ENCODE peak calls at places on chromosomes 16 and 17, in six cellular contexts. C, Q, A, E, V and U are unnamed samples.

GRCh38 chr16:86665319-86665675 is 86.9 kb downstream of the FOXL1 start:
- DNase-seq in C (no peak), Q (peak), A (peak), E (no peak), V (no peak), U (no peak)

GRCh38 chr17:62067165-62068145 is 2.4 kb upstream of the MED13 start:
- DNase-seq in C (no peak), Q (no peak), A (no peak), E (no peak), V (no peak), U (peak)

GRCh38 chr16:63447121-63447520 is 1410.9 kb upstream of the CDH8 start:
- DNase-seq in C (peak), Q (no peak), A (no peak), E (no peak), V (no peak), U (no peak)

GRCh38 chr16:75065149-75065807 is 51.3 kb downstream of the LDHD start:
- DNase-seq in C (no peak), Q (no peak), A (no peak), E (no peak), V (no peak), U (no peak)

GRCh38 chr17:31269597-31269996 is 27.4 kb downstream of the OMG start:
- DNase-seq in C (no peak), Q (peak), A (peak), E (peak), V (peak), U (peak)

GRCh38 chr17:17304521-17304985 is 1.4 kb downstream of the NT5M start:
- DNase-seq in C (no peak), Q (no peak), A (no peak), E (no peak), V (no peak), U (no peak)

GRCh38 chr17:81432873-81433451 is 37.7 kb downstream of the BAHCC1 start:
- DNase-seq in C (no peak), Q (no peak), A (no peak), E (no peak), V (no peak), U (no peak)

GRCh38 chr16:67942200-67942509 is 1.8 kb downstream of the LCAT start:
- DNase-seq in C (no peak), Q (peak), A (peak), E (peak), V (peak), U (peak)

GRCh38 chr17:64448665-64449512 is at the start of gene MILR1:
- DNase-seq in C (no peak), Q (peak), A (peak), E (no peak), V (peak), U (no peak)

GRCh38 chr17:1967092-1967662 is 58.0 kb downstream of the RTN4RL1 start:
- DNase-seq in C (no peak), Q (no peak), A (no peak), E (no peak), V (peak), U (peak)

GRCh38 chr17:55264640-55265298 is at the start of gene HLF:
- DNase-seq in C (peak), Q (peak), A (peak), E (peak), V (peak), U (peak)

GRCh38 chr16:60564588-60564987 is 1471.7 kb downstream of the CDH8 start:
- DNase-seq in C (no peak), Q (no peak), A (no peak), E (no peak), V (no peak), U (no peak)
- H3K23ac ChIP-seq in C (no peak), Q (no peak), A (no peak), E (no peak), V (no peak), U (no peak)

DNA sequence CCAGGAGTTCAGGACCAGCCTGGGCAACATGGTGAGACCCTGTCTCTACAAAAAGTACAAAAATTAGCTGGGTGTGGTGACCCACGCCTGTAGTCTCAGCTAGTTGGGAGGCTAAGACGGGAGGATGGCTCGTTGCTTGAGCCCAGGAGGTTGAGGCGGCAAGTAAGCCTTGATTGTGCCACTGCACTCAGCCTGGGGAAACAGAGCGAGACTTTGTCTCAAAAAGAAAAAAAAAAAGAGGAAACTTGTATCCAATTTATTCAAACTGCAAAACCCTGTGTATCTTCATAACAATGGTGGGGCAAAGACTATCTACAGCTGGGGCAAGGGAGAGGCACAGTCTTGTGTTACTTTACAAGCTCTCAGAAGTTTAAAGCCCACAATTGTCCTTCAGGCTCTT is 21.5 kb downstream of the GRB7 start:
- DNase-seq in C (no peak), Q (no peak), A (no peak), E (no peak), V (no peak), U (no peak)
- H3K14ac ChIP-seq in C (no peak), Q (no peak), A (no peak), E (no peak), V (no peak), U (no peak)

GRCh38 chr16:13970708-13971422 is 50.9 kb downstream of the ERCC4 start:
- DNase-seq in C (no peak), Q (no peak), A (no peak), E (no peak), V (no peak), U (no peak)

GRCh38 chr16:13969711-13970110 is 49.8 kb downstream of the ERCC4 start:
- DNase-seq in C (no peak), Q (no peak), A (no peak), E (no peak), V (no peak), U (no peak)

GRCh38 chr16:13973321-13974023 is 53.5 kb downstream of the ERCC4 start:
- DNase-seq in C (no peak), Q (no peak), A (no peak), E (no peak), V (no peak), U (no peak)

DNA sequence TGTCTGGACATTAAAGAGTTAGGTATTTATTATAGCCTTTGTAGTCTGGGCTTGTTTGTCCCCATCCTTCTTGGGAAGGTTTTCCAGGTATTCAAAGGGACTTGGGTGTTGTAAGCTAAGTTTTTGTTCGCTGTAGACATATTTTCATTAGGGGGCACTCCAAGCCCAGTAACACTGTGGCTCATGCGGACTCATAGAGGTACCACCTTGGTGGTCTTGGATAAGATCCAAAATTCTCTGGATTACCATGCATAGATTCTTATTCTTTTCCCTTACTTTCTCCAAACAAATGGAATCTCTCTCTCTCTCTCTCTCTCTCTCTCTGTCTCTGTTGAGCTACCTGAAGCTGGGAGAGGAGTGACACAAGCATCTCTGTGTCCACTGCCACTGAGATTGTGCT is 48.9 kb downstream of the ERCC4 start:
- DNase-seq in C (no peak), Q (no peak), A (no peak), E (no peak), V (no peak), U (no peak)
- H3K23ac ChIP-seq in C (no peak), Q (no peak), A (no peak), E (no peak), V (no peak), U (no peak)

GRCh38 chr17:47330548-47330947 is 6.8 kb downstream of the EFCAB13 start:
- DNase-seq in C (no peak), Q (no peak), A (no peak), E (no peak), V (no peak), U (no peak)
- H3K14ac ChIP-seq in C (no peak), Q (no peak), A (no peak), E (no peak), V (no peak), U (no peak)

DNA sequence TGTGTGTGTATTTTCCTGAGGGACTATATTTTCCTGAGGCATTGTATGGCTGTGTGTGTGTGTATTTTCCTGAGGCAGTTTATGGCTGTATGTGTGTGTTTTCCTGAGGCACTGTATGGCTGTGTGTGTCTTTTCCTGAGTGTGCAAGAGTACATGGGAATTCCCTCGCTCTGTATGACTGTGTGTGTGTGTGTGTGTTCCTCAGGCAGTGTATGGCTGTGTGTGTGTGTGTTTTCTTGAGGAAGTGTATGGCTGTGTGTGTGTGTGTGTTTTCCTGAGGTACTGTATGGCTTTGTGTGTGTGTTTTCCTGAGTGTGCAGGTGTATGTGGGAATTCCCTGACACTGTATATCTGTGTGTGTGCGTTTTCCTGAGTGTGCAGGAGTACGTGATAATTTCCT is 4.1 kb downstream of the ZNF778 start:
- DNase-seq in C (no peak), Q (no peak), A (no peak), E (no peak), V (no peak), U (no peak)
- H3K23ac ChIP-seq in C (no peak), Q (no peak), A (no peak), E (no peak), V (no peak), U (no peak)

DNA sequence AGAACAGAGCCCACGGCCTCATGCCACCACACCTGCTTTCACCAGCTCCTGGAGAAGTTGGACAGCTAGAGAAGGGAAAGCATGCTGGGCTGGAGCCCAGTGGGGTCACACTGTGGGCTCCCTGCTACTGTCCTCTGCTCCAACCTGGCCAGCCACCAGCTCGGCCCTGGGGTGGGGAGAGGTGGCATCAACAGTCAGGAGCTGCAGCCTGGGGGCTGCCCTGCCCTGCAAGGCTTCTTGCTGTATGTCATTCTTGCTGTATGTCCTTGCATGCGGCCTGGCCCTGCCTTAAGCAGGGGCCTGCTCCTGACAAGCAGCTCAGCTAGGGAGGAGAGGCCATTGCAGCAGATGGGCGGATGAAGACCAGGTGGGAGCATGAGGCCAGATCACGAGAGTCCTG is 50.7 kb upstream of the CCL2 start:
- DNase-seq in C (no peak), Q (no peak), A (no peak), E (no peak), V (no peak), U (no peak)
- H3K14ac ChIP-seq in C (no peak), Q (no peak), A (no peak), E (no peak), V (no peak), U (no peak)

DNA sequence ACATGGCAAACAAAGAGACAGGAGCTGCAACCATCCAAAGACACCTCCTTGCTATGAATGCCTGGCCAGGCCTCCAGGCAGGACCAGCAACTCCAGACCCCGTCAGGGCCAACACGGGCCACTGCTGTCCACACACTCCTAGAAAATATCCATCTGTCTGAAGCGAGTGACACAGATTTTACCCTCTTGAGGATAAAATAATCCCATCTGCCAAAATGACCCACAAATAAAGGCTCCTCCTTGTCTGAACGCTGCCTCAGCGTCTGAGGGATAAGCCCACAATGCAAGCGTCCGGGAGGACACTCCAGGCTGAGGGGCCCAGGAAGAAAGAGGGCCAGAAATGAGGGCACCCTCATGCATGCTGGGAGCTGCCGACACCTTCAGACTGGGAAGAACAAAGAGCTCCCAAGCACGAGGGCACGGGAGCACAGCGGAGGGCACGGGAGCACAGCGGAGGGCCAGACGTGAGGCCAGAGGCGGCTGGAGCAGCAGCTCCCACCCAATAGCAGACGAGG is 126.9 kb downstream of the ZNF778 start:
- DNase-seq in C (no peak), Q (no peak), A (no peak), E (no peak), V (no peak), U (no peak)
- H3K23ac ChIP-seq in C (no peak), Q (peak), A (no peak), E (no peak), V (no peak), U (no peak)

GRCh38 chr17:70499067-70499786 is 329.9 kb downstream of the KCNJ2 start:
- DNase-seq in C (peak), Q (no peak), A (no peak), E (no peak), V (no peak), U (no peak)
- H3K14ac ChIP-seq in C (no peak), Q (no peak), A (no peak), E (no peak), V (no peak), U (no peak)

DNA sequence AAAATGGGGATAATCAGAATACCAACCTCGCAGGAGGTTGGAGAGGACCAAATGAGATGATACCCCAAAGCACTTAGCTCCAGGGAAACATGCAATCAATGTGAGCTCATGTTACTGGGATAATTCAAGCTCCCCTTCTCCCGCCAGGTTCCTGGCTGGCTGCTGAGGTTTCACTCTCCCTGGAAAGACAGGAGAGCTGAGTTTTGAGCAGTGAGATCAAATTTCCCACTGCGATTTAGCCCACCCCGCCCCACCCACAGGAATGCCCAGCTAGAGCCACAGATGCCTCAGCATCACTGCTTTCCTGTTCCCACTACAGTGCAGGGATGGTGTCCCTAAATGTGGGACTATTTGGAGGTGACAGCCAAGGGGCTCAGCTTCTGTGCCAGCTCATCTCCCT is 56.7 kb downstream of the ZNF423 start:
- DNase-seq in C (no peak), Q (no peak), A (no peak), E (no peak), V (no peak), U (peak)
- H3K23ac ChIP-seq in C (no peak), Q (no peak), A (no peak), E (no peak), V (no peak), U (no peak)

DNA sequence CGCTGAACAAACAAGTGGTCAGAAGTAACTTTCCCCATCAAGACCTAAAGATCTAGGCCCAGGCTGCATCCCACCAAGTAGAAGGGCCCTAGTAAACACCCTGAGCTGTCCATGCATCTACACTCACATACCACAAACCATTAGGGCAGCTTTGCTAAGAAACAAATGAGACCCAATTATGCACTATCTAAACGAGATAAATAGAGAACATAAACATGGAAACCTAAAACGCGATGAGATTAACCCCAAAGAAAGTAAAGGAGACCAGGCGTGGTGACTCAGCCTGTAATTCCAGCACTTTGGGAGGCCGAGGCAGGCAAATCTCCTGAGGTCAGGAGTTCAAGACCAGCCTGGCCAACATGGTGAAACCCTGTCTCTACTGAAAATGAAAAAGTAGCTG is 5.8 kb downstream of the TXNDC11 start:
- DNase-seq in C (no peak), Q (no peak), A (no peak), E (no peak), V (no peak), U (no peak)
- H3K14ac ChIP-seq in C (no peak), Q (no peak), A (no peak), E (no peak), V (no peak), U (no peak)